ENCODE peak calls at places on chromosomes 7 and 10, in five cellular contexts. E is activated gamma-delta T cell treated with Interleukin-2 at 50 U/mL for 16 hours; I is activated naive CD8-positive, alpha-beta T cell treated with anti-CD3 and anti-CD28 coated beads, Interleukin-2, amount 10 ng/mL, durations not matched to agents 7 days and 5 days; P is ELR; Q is neural crest cell. C is an unnamed sample.

GRCh38 chr7:111763221-111763791 is 201.0 kb upstream of the IMMP2L start:
- DNase-seq in E (no peak), I (no peak), P (peak; percentile 66), Q (no peak), C (peak; percentile 47)

GRCh38 chr7:95788288-95788687 is 15.9 kb downstream of the DYNC1I1 start:
- DNase-seq in E (no peak), I (no peak), P (no peak), Q (no peak), C (no peak)

GRCh38 chr10:52759154-52759553 is 13.4 kb downstream of the MBL2 start:
- DNase-seq in E (no peak), I (no peak), P (no peak), Q (no peak), C (no peak)

GRCh38 chr7:1538544-1539345 is 8.2 kb downstream of the MAFK start:
- DNase-seq in E (no peak), I (no peak), P (no peak), Q (no peak), C (no peak)

GRCh38 chr10:106996510-106996909 is 168.0 kb downstream of the SORCS1 start:
- DNase-seq in E (no peak), I (no peak), P (no peak), Q (no peak), C (no peak)

GRCh38 chr10:133019191-133019590 is 68.5 kb upstream of the ADGRA1 start:
- DNase-seq in E (no peak), I (no peak), P (no peak), Q (no peak), C (no peak)

GRCh38 chr10:78777466-78778256 is 291.1 kb upstream of the ZMIZ1 start:
- DNase-seq in E (no peak), I (no peak), P (no peak), Q (no peak), C (no peak)

GRCh38 chr10:7302393-7303054 is 108.3 kb downstream of the SFMBT2 start:
- DNase-seq in E (no peak), I (no peak), P (no peak), Q (no peak), C (no peak)

GRCh38 chr10:69439813-69440506 is 11.3 kb upstream of the TSPAN15 start:
- DNase-seq in E (no peak), I (no peak), P (peak; percentile 71), Q (no peak), C (peak; percentile 74)

GRCh38 chr10:125593644-125594043 is 89.3 kb downstream of the TEX36 start:
- DNase-seq in E (no peak), I (no peak), P (no peak), Q (no peak), C (no peak)

GRCh38 chr7:117123311-117123926 is 170.1 kb downstream of the ST7 start:
- DNase-seq in E (no peak), I (no peak), P (no peak), Q (no peak), C (no peak)

GRCh38 chr7:36047254-36047653 is 105.8 kb upstream of the EEPD1 start:
- DNase-seq in E (no peak), I (no peak), P (peak; percentile 32), Q (no peak), C (no peak)

GRCh38 chr10:87674963-87675362 is 15.3 kb downstream of the PAPSS2 start:
- DNase-seq in E (no peak), I (no peak), P (peak; percentile 69), Q (no peak), C (peak; percentile 60)

GRCh38 chr10:5538892-5539651 is 14.3 kb downstream of the CALML3 start:
- DNase-seq in E (no peak), I (no peak), P (no peak), Q (no peak), C (peak; percentile 93)

GRCh38 chr7:28082071-28082470 is 98.5 kb downstream of the JAZF1 start:
- DNase-seq in E (no peak), I (no peak), P (no peak), Q (no peak), C (no peak)

GRCh38 chr10:70567603-70568002 is 34.9 kb downstream of the PRF1 start:
- DNase-seq in E (no peak), I (peak; percentile 16), P (no peak), Q (no peak), C (no peak)

GRCh38 chr10:101301111-101301731 is 52.7 kb upstream of the BTRC start:
- DNase-seq in E (no peak), I (no peak), P (peak; percentile 54), Q (no peak), C (peak; percentile 66)

GRCh38 chr10:35090162-35090954 is at the start of gene CUL2:
- DNase-seq in E (peak; percentile 93), I (peak; percentile 93), P (peak; percentile 97), Q (peak; percentile 96), C (peak; percentile 88)

GRCh38 chr7:151074817-151075661 is 5.6 kb downstream of the FASTK start:
- DNase-seq in E (no peak), I (no peak), P (no peak), Q (no peak), C (no peak)

GRCh38 chr10:70247360-70247759 is 14.1 kb upstream of the PPA1 start:
- DNase-seq in E (no peak), I (no peak), P (no peak), Q (no peak), C (no peak)

GRCh38 chr10:62048919-62049636 is 147.6 kb downstream of the ARID5B start:
- DNase-seq in E (peak; percentile 48), I (peak; percentile 45), P (peak; percentile 100), Q (peak; percentile 57), C (peak; percentile 96)